ENCODE peak calls at places on chromosome 1, in four cellular contexts. V is HepG2, H is GM12878, D is K562. X is an unnamed sample.

GRCh38 chr1:10665930-10666850 is 130.3 kb downstream of the CASZ1 start:
- DNase-seq in D (no peak), H (no peak), V (no peak), X (no peak)

GRCh38 chr1:232422098-232422497 is 207.8 kb downstream of the SIPA1L2 start:
- DNase-seq in D (no peak), H (no peak), V (no peak), X (no peak)

GRCh38 chr1:196910208-196910607 is 22.4 kb downstream of the CFHR4 start:
- DNase-seq in H (no peak), V (no peak), D (no peak), X (no peak)

GRCh38 chr1:2335721-2336475 is 55.5 kb downstream of the MORN1 start:
- DNase-seq in D (no peak), H (no peak), V (no peak), X (no peak)

GRCh38 chr1:63407002-63407401 is 39.6 kb downstream of the ALG6 start:
- DNase-seq in V (no peak), H (no peak), D (no peak), X (no peak)

GRCh38 chr1:2208309-2209239 is 14.0 kb upstream of the FAAP20 start:
- DNase-seq in H (no peak), V (peak), D (no peak), X (no peak)

GRCh38 chr1:92709738-92710137 is 75.2 kb downstream of the EVI5 start:
- DNase-seq in D (peak), V (peak), H (no peak), X (peak)

GRCh38 chr1:100538935-100539835 is 1.2 kb downstream of the GPR88 start:
- DNase-seq in D (no peak), V (no peak), H (no peak), X (peak)

GRCh38 chr1:6489383-6489765 is 2.1 kb downstream of the PLEKHG5 start:
- DNase-seq in H (no peak), V (no peak), D (no peak), X (no peak)

GRCh38 chr1:37265786-37266667 is 208.4 kb upstream of the ZC3H12A start:
- DNase-seq in D (no peak), V (no peak), H (no peak), X (no peak)

GRCh38 chr1:145845514-145846161 is at the start of gene NUDT17:
- DNase-seq in H (no peak), D (peak), V (peak), X (peak)

GRCh38 chr1:246526380-246526779 is 19.3 kb upstream of the SMYD3 start:
- DNase-seq in H (no peak), D (no peak), V (no peak), X (no peak)

GRCh38 chr1:228955691-228956090 is 220.4 kb downstream of the RHOU start:
- DNase-seq in H (no peak), V (no peak), D (no peak), X (no peak)

GRCh38 chr1:224435318-224435763 is 744 bp upstream of the WDR26 start:
- DNase-seq in V (no peak), H (no peak), D (peak), X (no peak)

GRCh38 chr1:39609618-39610331 is 29.7 kb downstream of the HEYL start:
- DNase-seq in H (no peak), V (peak), D (peak), X (peak)

GRCh38 chr1:72780212-72780611 is 497.9 kb upstream of the NEGR1 start:
- DNase-seq in V (no peak), H (no peak), D (no peak), X (no peak)

GRCh38 chr1:30757196-30757949 is at the start of gene LAPTM5:
- DNase-seq in H (no peak), V (no peak), D (no peak), X (no peak)

GRCh38 chr1:55958498-55958897 is 620.9 kb downstream of the PLPP3 start:
- DNase-seq in V (no peak), H (peak), D (no peak), X (no peak)

GRCh38 chr1:32249831-32250525 is 1.1 kb upstream of the LCK start:
- DNase-seq in H (peak), V (peak), D (peak), X (no peak)

GRCh38 chr1:3019007-3019515 is 2.2 kb upstream of the ACTRT2 start:
- DNase-seq in V (no peak), D (no peak), H (no peak), X (no peak)

GRCh38 chr1:244869364-244869827 is 5.1 kb upstream of the HNRNPU start:
- DNase-seq in V (peak), D (no peak), H (no peak), X (no peak)

GRCh38 chr1:88684482-88685238 is 587 bp downstream of the PKN2 start:
- DNase-seq in H (no peak), D (peak), V (peak), X (peak)

GRCh38 chr1:37574834-37575479 is 18.2 kb downstream of the DNALI1 start:
- DNase-seq in V (no peak), H (no peak), D (no peak), X (no peak)

GRCh38 chr1:174982971-174983689 is 16.6 kb upstream of the CACYBP start:
- DNase-seq in D (peak), V (peak), H (no peak), X (no peak)

GRCh38 chr1:183331095-183331742 is 87.0 kb downstream of the NMNAT2 start:
- DNase-seq in D (no peak), H (no peak), V (peak), X (peak)

GRCh38 chr1:27981146-27981545 is 21.4 kb downstream of the XKR8 start:
- DNase-seq in H (no peak), D (no peak), V (no peak), X (no peak)

GRCh38 chr1:159307338-159307737 is 5.2 kb downstream of the FCER1A start:
- DNase-seq in V (no peak), D (no peak), H (no peak), X (peak)

GRCh38 chr1:243841507-243841906 is 8.5 kb downstream of the AKT3 start:
- DNase-seq in H (no peak), D (no peak), V (no peak), X (no peak)

GRCh38 chr1:221429262-221429661 is 312.6 kb downstream of the DUSP10 start:
- DNase-seq in V (no peak), D (no peak), H (no peak), X (no peak)

GRCh38 chr1:161069731-161070270 is at the start of gene ARHGAP30:
- DNase-seq in D (peak), H (peak), V (no peak), X (no peak)

GRCh38 chr1:19612516-19612915 is 31.6 kb upstream of the NBL1 start:
- DNase-seq in D (no peak), H (no peak), V (no peak), X (no peak)

GRCh38 chr1:197763307-197763706 is 12.0 kb downstream of the DENND1B start:
- DNase-seq in V (peak), D (no peak), H (no peak), X (no peak)

GRCh38 chr1:105485207-105485606 is 1571.3 kb upstream of the PRMT6 start:
- DNase-seq in H (no peak), D (no peak), V (no peak), X (no peak)
- TF ChIP-seq CREB1 in H (no peak), D (no peak), V (no peak), X (no peak)

GRCh38 chr1:113675299-113675698 is 84.0 kb downstream of the PHTF1 start:
- DNase-seq in H (no peak), D (no peak), V (no peak), X (no peak)
- TF ChIP-seq ETV6 in H (no peak), D (no peak), V (no peak), X (no peak)

GRCh38 chr1:218463194-218464156 is 118.3 kb downstream of the TGFB2 start:
- DNase-seq in D (no peak), V (no peak), H (no peak), X (no peak)
- TF ChIP-seq CREM in D (no peak), V (no peak), H (no peak), X (no peak)

GRCh38 chr1:8317647-8318360 is at the start of gene SLC45A1:
- DNase-seq in D (peak), V (no peak), H (no peak), X (peak)
- TF ChIP-seq CREB1 in D (peak), V (no peak), H (peak), X (no peak)

GRCh38 chr1:168567568-168567967 is 8.8 kb upstream of the XCL1 start:
- DNase-seq in V (no peak), D (no peak), H (no peak), X (no peak)
- TF ChIP-seq ETV6 in V (no peak), D (no peak), H (no peak), X (no peak)

DNA sequence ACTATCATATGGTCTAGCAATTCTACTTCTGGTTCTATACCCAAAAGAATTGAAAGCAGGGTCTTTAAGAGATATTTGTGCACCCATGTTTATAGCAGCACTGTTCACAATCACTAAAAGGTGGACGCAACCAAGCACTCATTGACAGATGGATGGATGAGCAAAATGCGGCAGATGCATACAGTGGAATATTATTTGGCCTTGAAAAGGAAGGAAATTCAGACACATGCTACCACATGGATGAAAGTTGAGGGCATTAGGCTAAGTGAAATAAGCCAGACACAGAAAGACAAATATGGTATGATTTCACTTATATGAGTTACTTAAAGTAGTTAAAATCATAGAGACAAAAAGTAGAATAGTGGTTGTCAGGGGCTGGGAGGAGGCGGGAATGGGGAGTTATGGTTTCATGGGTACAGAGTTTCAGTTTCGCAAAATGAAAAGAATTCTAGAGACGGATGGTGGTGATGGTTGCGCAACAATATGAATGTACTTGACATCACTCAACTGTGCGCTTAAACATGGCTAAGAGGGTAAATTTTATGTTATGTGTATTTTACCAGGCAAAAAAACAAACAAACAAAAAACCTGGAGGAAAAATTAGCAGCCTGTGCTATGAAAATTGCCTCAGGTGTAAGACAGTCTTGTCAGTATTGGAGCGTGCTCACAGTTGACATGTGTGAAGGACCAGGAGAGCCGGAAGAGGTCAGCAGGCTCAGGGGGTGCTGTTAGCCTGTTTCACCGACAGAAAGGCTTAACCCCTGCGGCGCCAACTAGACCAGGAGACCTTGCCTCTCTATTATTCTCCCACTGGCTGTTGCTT is 26.5 kb downstream of the CD247 start:
- DNase-seq in D (peak), H (no peak), V (no peak), X (peak)
- TF ChIP-seq CREM in D (no peak), H (no peak), V (no peak), X (no peak)

X was measured in WTC11.